ENCODE peak calls at places on chromosomes 4 and X, in six cellular contexts. One of them, this sample, is unnamed.

GRCh38 chr4:40254961-40255721 is 58.3 kb downstream of the RHOH start:
- ATAC-seq in A549: peak; percentile 65
- ATAC-seq in GM12878: no peak
- ATAC-seq in upper lobe of left lung: no peak
- ATAC-seq in HepG2: peak; percentile 69
- ATAC-seq in K562: no peak
- ATAC-seq in this sample: no peak

GRCh38 chr4:112312610-112313239 is 15.6 kb downstream of the ALPK1 start:
- ATAC-seq in upper lobe of left lung: no peak
- ATAC-seq in GM12878: peak; percentile 97
- ATAC-seq in A549: no peak
- ATAC-seq in HepG2: no peak
- ATAC-seq in K562: no peak
- ATAC-seq in this sample: no peak

GRCh38 chr4:102560115-102560514 is 59.0 kb downstream of the NFKB1 start:
- ATAC-seq in A549: no peak
- ATAC-seq in HepG2: no peak
- ATAC-seq in K562: no peak
- ATAC-seq in GM12878: no peak
- ATAC-seq in upper lobe of left lung: no peak
- ATAC-seq in this sample: no peak

GRCh38 chr4:37872310-37872988 is 18.4 kb upstream of the TBC1D1 start:
- ATAC-seq in upper lobe of left lung: no peak
- ATAC-seq in K562: no peak
- ATAC-seq in A549: no peak
- ATAC-seq in HepG2: no peak
- ATAC-seq in GM12878: peak; percentile 84
- ATAC-seq in this sample: no peak

GRCh38 chr4:110032603-110033002 is 119.9 kb downstream of the EGF start:
- ATAC-seq in upper lobe of left lung: no peak
- ATAC-seq in GM12878: no peak
- ATAC-seq in HepG2: no peak
- ATAC-seq in K562: peak; percentile 58
- ATAC-seq in A549: no peak
- ATAC-seq in this sample: peak; percentile 50

GRCh38 chr4:152150214-152150613 is 385.7 kb downstream of the FBXW7 start:
- ATAC-seq in HepG2: no peak
- ATAC-seq in A549: no peak
- ATAC-seq in GM12878: no peak
- ATAC-seq in upper lobe of left lung: no peak
- ATAC-seq in K562: no peak
- ATAC-seq in this sample: no peak

GRCh38 chr4:186161138-186161537 is 30.2 kb upstream of the CYP4V2 start:
- ATAC-seq in A549: no peak
- ATAC-seq in HepG2: no peak
- ATAC-seq in upper lobe of left lung: no peak
- ATAC-seq in GM12878: peak; percentile 85
- ATAC-seq in K562: no peak
- ATAC-seq in this sample: no peak

GRCh38 chr4:499563-499962 is 553 bp downstream of the PIGG start:
- ATAC-seq in K562: peak; percentile 55
- ATAC-seq in GM12878: peak; percentile 23
- ATAC-seq in upper lobe of left lung: no peak
- ATAC-seq in A549: peak; percentile 47
- ATAC-seq in HepG2: peak; percentile 40
- ATAC-seq in this sample: no peak

GRCh38 chrX:82087699-82088098 is 885.8 kb downstream of the SH3BGRL start:
- ATAC-seq in upper lobe of left lung: no peak
- ATAC-seq in K562: no peak
- ATAC-seq in HepG2: no peak
- ATAC-seq in GM12878: no peak
- ATAC-seq in A549: no peak
- ATAC-seq in this sample: no peak

GRCh38 chr4:29142708-29143107 is 1577.5 kb upstream of the PCDH7 start:
- ATAC-seq in HepG2: no peak
- ATAC-seq in GM12878: no peak
- ATAC-seq in A549: no peak
- ATAC-seq in upper lobe of left lung: no peak
- ATAC-seq in K562: no peak
- ATAC-seq in this sample: no peak

GRCh38 chrX:118644378-118644777 is 83.0 kb upstream of the IL13RA1 start:
- ATAC-seq in GM12878: peak; percentile 76
- ATAC-seq in HepG2: peak; percentile 87
- ATAC-seq in K562: peak; percentile 79
- ATAC-seq in A549: peak; percentile 92
- ATAC-seq in upper lobe of left lung: no peak
- ATAC-seq in this sample: no peak

GRCh38 chr4:29307256-29307655 is 1412.9 kb upstream of the PCDH7 start:
- ATAC-seq in A549: no peak
- ATAC-seq in HepG2: no peak
- ATAC-seq in upper lobe of left lung: no peak
- ATAC-seq in K562: no peak
- ATAC-seq in GM12878: no peak
- ATAC-seq in this sample: no peak

GRCh38 chrX:13000311-13000811 is 25.5 kb downstream of the TMSB4X start:
- ATAC-seq in GM12878: peak; percentile 52
- ATAC-seq in HepG2: no peak
- ATAC-seq in upper lobe of left lung: no peak
- ATAC-seq in K562: no peak
- ATAC-seq in A549: no peak
- ATAC-seq in this sample: no peak

GRCh38 chr4:150242820-150243458 is 164.7 kb downstream of the DCLK2 start:
- ATAC-seq in HepG2: peak; percentile 74
- ATAC-seq in GM12878: peak; percentile 65
- ATAC-seq in A549: peak; percentile 47
- ATAC-seq in upper lobe of left lung: peak; percentile 27
- ATAC-seq in K562: peak; percentile 80
- ATAC-seq in this sample: no peak

GRCh38 chrX:146424422-146424821 is 385.1 kb upstream of the CXorf51B start:
- ATAC-seq in K562: no peak
- ATAC-seq in A549: no peak
- ATAC-seq in GM12878: no peak
- ATAC-seq in upper lobe of left lung: no peak
- ATAC-seq in HepG2: no peak
- ATAC-seq in this sample: no peak

GRCh38 chr4:20652226-20652836 is 47.9 kb upstream of the PACRGL start:
- ATAC-seq in K562: no peak
- ATAC-seq in A549: no peak
- ATAC-seq in upper lobe of left lung: no peak
- ATAC-seq in HepG2: no peak
- ATAC-seq in GM12878: no peak
- ATAC-seq in this sample: no peak

GRCh38 chr4:71189471-71189870 is 149.3 kb upstream of the SLC4A4 start:
- ATAC-seq in GM12878: no peak
- ATAC-seq in upper lobe of left lung: no peak
- ATAC-seq in A549: no peak
- ATAC-seq in HepG2: no peak
- ATAC-seq in K562: no peak
- ATAC-seq in this sample: no peak

GRCh38 chr4:30434656-30435055 is 285.5 kb upstream of the PCDH7 start:
- ATAC-seq in K562: no peak
- ATAC-seq in upper lobe of left lung: no peak
- ATAC-seq in GM12878: no peak
- ATAC-seq in A549: no peak
- ATAC-seq in HepG2: no peak
- ATAC-seq in this sample: no peak

GRCh38 chr4:98661356-98662054 is 3.1 kb upstream of the TSPAN5 start:
- ATAC-seq in HepG2: no peak
- ATAC-seq in GM12878: no peak
- ATAC-seq in upper lobe of left lung: no peak
- ATAC-seq in A549: no peak
- ATAC-seq in K562: no peak
- ATAC-seq in this sample: no peak

GRCh38 chrX:103513067-103513466 is 6.2 kb downstream of the RAB40A start:
- ATAC-seq in GM12878: no peak
- ATAC-seq in upper lobe of left lung: no peak
- ATAC-seq in K562: no peak
- ATAC-seq in A549: no peak
- ATAC-seq in HepG2: peak; percentile 100
- ATAC-seq in this sample: no peak

GRCh38 chr4:22474636-22475310 is 41.1 kb downstream of the ADGRA3 start:
- ATAC-seq in HepG2: peak; percentile 89
- ATAC-seq in A549: no peak
- ATAC-seq in K562: no peak
- ATAC-seq in upper lobe of left lung: no peak
- ATAC-seq in GM12878: no peak
- ATAC-seq in this sample: no peak

GRCh38 chr4:23500876-23501275 is 389.0 kb downstream of the PPARGC1A start:
- ATAC-seq in upper lobe of left lung: no peak
- ATAC-seq in GM12878: no peak
- ATAC-seq in HepG2: no peak
- ATAC-seq in K562: no peak
- ATAC-seq in A549: no peak
- ATAC-seq in this sample: no peak

GRCh38 chr4:1683371-1683902 is 676 bp downstream of the FAM53A start:
- ATAC-seq in GM12878: peak; percentile 16
- ATAC-seq in HepG2: no peak
- ATAC-seq in upper lobe of left lung: no peak
- ATAC-seq in A549: peak; percentile 6
- ATAC-seq in K562: peak; percentile 12
- ATAC-seq in this sample: peak; percentile 37

GRCh38 chrX:70332600-70332999 is 42.7 kb downstream of the KIF4A start:
- ATAC-seq in A549: no peak
- ATAC-seq in GM12878: no peak
- ATAC-seq in K562: peak; percentile 64
- ATAC-seq in HepG2: no peak
- ATAC-seq in upper lobe of left lung: no peak
- ATAC-seq in this sample: no peak

GRCh38 chr4:173524218-173525117 is 5.6 kb downstream of the HAND2 start:
- ATAC-seq in HepG2: no peak
- ATAC-seq in upper lobe of left lung: no peak
- ATAC-seq in K562: peak; percentile 4
- ATAC-seq in A549: no peak
- ATAC-seq in GM12878: no peak
- ATAC-seq in this sample: no peak

GRCh38 chr4:173521474-173522159 is 8.4 kb downstream of the HAND2 start:
- ATAC-seq in HepG2: peak; percentile 18
- ATAC-seq in K562: no peak
- ATAC-seq in GM12878: no peak
- ATAC-seq in A549: no peak
- ATAC-seq in upper lobe of left lung: no peak
- ATAC-seq in this sample: peak; percentile 15

GRCh38 chr4:173520921-173521473 is 9.0 kb downstream of the HAND2 start:
- ATAC-seq in GM12878: no peak
- ATAC-seq in K562: no peak
- ATAC-seq in HepG2: no peak
- ATAC-seq in A549: no peak
- ATAC-seq in upper lobe of left lung: no peak
- ATAC-seq in this sample: no peak

GRCh38 chr4:173522874-173523395 is 7.1 kb downstream of the HAND2 start:
- ATAC-seq in K562: peak; percentile 2
- ATAC-seq in upper lobe of left lung: no peak
- ATAC-seq in HepG2: no peak
- ATAC-seq in A549: no peak
- ATAC-seq in GM12878: no peak
- ATAC-seq in this sample: no peak

DNA sequence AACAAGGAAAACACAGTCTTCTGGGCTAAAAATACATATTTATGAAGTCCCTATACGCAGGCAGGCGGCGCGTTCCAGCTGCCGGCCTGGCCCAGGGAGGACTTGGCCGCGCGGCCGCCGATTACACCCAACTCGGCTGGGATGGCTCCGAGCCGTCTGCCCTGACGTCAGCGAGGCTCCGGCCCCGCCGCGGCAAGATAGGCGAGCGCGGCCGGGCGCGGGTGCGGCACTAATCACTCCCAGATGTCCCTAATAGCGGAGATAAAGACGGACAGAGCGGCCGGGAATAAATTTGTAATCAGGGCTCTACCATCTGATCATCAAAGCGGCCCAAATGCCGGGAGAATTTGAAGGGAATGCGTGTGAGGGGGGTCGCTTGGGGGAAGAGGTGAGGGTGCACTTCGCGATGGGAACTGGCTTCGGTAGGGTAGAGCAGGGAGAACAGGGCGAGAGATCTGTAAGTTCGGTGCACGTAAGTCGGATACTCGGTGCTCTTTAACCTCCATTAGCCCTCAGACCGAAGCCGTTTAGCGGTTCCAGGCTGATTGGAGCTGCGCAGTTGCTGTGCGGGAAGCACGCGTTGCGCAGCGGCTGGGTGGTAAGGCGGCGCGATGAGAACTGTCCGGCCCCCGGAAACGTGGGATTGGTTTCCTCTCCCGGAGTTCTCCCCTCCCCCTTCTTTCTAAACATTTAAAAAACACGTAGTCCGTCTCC is 7.7 kb downstream of the HAND2 start:
- ATAC-seq in K562: peak; percentile 75
- ATAC-seq in upper lobe of left lung: no peak
- ATAC-seq in A549: no peak
- ATAC-seq in HepG2: peak; percentile 61
- ATAC-seq in GM12878: no peak
- ATAC-seq in this sample: peak; percentile 89
- TF ChIP-seq EP300 in K562: no peak
- TF ChIP-seq EP300 in upper lobe of left lung: no peak
- TF ChIP-seq EP300 in A549: no peak
- TF ChIP-seq EP300 in HepG2: no peak
- TF ChIP-seq EP300 in GM12878: no peak
- TF ChIP-seq EP300 in this sample: no peak

GRCh38 chr4:76305971-76306881 is at the start of gene STBD1:
- ATAC-seq in K562: peak; percentile 76
- ATAC-seq in GM12878: no peak
- ATAC-seq in HepG2: peak; percentile 89
- ATAC-seq in A549: peak; percentile 84
- ATAC-seq in upper lobe of left lung: peak; percentile 91
- ATAC-seq in this sample: peak; percentile 88
- TF ChIP-seq POLR2A in K562: peak; percentile 54
- TF ChIP-seq POLR2A in GM12878: no peak
- TF ChIP-seq POLR2A in HepG2: peak; percentile 34
- TF ChIP-seq POLR2A in A549: peak; percentile 41
- TF ChIP-seq POLR2A in upper lobe of left lung: peak; percentile 40
- TF ChIP-seq POLR2A in this sample: peak; percentile 38

GRCh38 chr4:57854748-57855147 is 744.6 kb upstream of the IGFBP7 start:
- ATAC-seq in HepG2: no peak
- ATAC-seq in upper lobe of left lung: no peak
- ATAC-seq in K562: no peak
- ATAC-seq in A549: no peak
- ATAC-seq in GM12878: peak; percentile 68
- ATAC-seq in this sample: no peak

DNA sequence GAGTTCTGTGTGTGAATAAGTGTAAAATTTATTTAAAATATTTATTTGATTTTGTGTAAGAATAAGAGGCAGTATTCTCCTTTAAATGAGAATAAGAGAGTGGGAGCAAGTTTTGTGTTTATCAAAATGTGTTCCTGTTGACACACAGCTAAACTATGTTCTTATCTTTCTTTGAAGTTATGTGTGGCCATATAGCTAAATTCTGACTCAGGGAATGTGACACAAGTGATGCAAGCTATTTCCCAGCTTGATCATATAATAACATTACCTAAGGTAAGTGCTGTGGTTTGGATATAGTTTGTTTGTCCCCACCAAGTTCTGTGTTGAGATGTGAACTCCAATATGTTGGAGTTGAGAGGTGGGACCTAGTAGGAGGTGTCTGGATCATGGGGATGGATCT is 740.0 kb upstream of the IGFBP7 start:
- ATAC-seq in GM12878: no peak
- ATAC-seq in HepG2: no peak
- ATAC-seq in upper lobe of left lung: no peak
- ATAC-seq in A549: no peak
- ATAC-seq in K562: no peak
- ATAC-seq in this sample: no peak
- H3K4me3 ChIP-seq in GM12878: no peak overlapping the region
- H3K4me3 ChIP-seq in HepG2: no peak overlapping the region
- H3K4me3 ChIP-seq in upper lobe of left lung: no peak overlapping the region
- H3K4me3 ChIP-seq in A549: no peak overlapping the region
- H3K4me3 ChIP-seq in K562: no peak overlapping the region
- H3K4me3 ChIP-seq in this sample: no peak overlapping the region

GRCh38 chr4:172654482-172654881 is 514.1 kb upstream of the GALNT7 start:
- ATAC-seq in A549: no peak
- ATAC-seq in K562: no peak
- ATAC-seq in GM12878: no peak
- ATAC-seq in HepG2: no peak
- ATAC-seq in upper lobe of left lung: no peak
- ATAC-seq in this sample: no peak
- TF ChIP-seq EP300 in A549: no peak
- TF ChIP-seq EP300 in K562: no peak
- TF ChIP-seq EP300 in GM12878: no peak
- TF ChIP-seq EP300 in HepG2: no peak
- TF ChIP-seq EP300 in upper lobe of left lung: no peak
- TF ChIP-seq EP300 in this sample: no peak